ENCODE peak calls at places on chromosomes 12 and 14, in seven cellular contexts. One of them, this sample, is unnamed.

GRCh38 chr14:92651106-92651792 is 97.2 kb downstream of the LGMN start:
- DNase-seq in hippocampal formation: no peak
- DNase-seq in GM12878: peak
- DNase-seq in activated T-helper 1 cell treated with Interleukin-2 at 50 U/mL for 16 hours: peak
- DNase-seq in stimulated activated CD4-positive, alpha-beta T cell treated with anti-CD3 and anti-CD28 coated beads, TNF-alpha, amount 100 ng/mL, for 48 hours: peak
- DNase-seq in neural progenitor cell: no peak
- DNase-seq in CD8-positive, alpha-beta T cell: peak
- DNase-seq in this sample: peak

GRCh38 chr12:120101182-120101581 is 15.4 kb downstream of the RAB35 start:
- DNase-seq in hippocampal formation: no peak
- DNase-seq in GM12878: no peak
- DNase-seq in activated T-helper 1 cell treated with Interleukin-2 at 50 U/mL for 16 hours: no peak
- DNase-seq in stimulated activated CD4-positive, alpha-beta T cell treated with anti-CD3 and anti-CD28 coated beads, TNF-alpha, amount 100 ng/mL, for 48 hours: no peak
- DNase-seq in neural progenitor cell: no peak
- DNase-seq in CD8-positive, alpha-beta T cell: no peak
- DNase-seq in this sample: peak

GRCh38 chr12:94535614-94535932 is 75.9 kb upstream of the CEP83 start:
- DNase-seq in hippocampal formation: no peak
- DNase-seq in GM12878: no peak
- DNase-seq in activated T-helper 1 cell treated with Interleukin-2 at 50 U/mL for 16 hours: no peak
- DNase-seq in stimulated activated CD4-positive, alpha-beta T cell treated with anti-CD3 and anti-CD28 coated beads, TNF-alpha, amount 100 ng/mL, for 48 hours: no peak
- DNase-seq in neural progenitor cell: peak
- DNase-seq in CD8-positive, alpha-beta T cell: no peak
- DNase-seq in this sample: no peak

GRCh38 chr12:111482464-111482863 is 76.7 kb downstream of the SH2B3 start:
- DNase-seq in hippocampal formation: no peak
- DNase-seq in GM12878: no peak
- DNase-seq in activated T-helper 1 cell treated with Interleukin-2 at 50 U/mL for 16 hours: no peak
- DNase-seq in stimulated activated CD4-positive, alpha-beta T cell treated with anti-CD3 and anti-CD28 coated beads, TNF-alpha, amount 100 ng/mL, for 48 hours: no peak
- DNase-seq in neural progenitor cell: no peak
- DNase-seq in CD8-positive, alpha-beta T cell: no peak
- DNase-seq in this sample: no peak

GRCh38 chr12:12032260-12032761 is 38.4 kb upstream of the BCL2L14 start:
- DNase-seq in hippocampal formation: no peak
- DNase-seq in GM12878: no peak
- DNase-seq in activated T-helper 1 cell treated with Interleukin-2 at 50 U/mL for 16 hours: no peak
- DNase-seq in stimulated activated CD4-positive, alpha-beta T cell treated with anti-CD3 and anti-CD28 coated beads, TNF-alpha, amount 100 ng/mL, for 48 hours: no peak
- DNase-seq in neural progenitor cell: no peak
- DNase-seq in CD8-positive, alpha-beta T cell: no peak
- DNase-seq in this sample: no peak

GRCh38 chr12:64650762-64651161 is 40.5 kb downstream of the RASSF3 start:
- DNase-seq in hippocampal formation: no peak
- DNase-seq in GM12878: no peak
- DNase-seq in activated T-helper 1 cell treated with Interleukin-2 at 50 U/mL for 16 hours: no peak
- DNase-seq in stimulated activated CD4-positive, alpha-beta T cell treated with anti-CD3 and anti-CD28 coated beads, TNF-alpha, amount 100 ng/mL, for 48 hours: no peak
- DNase-seq in neural progenitor cell: no peak
- DNase-seq in CD8-positive, alpha-beta T cell: no peak
- DNase-seq in this sample: no peak

GRCh38 chr14:67583711-67584644 is 16.1 kb downstream of the PIGH start:
- DNase-seq in hippocampal formation: no peak
- DNase-seq in GM12878: no peak
- DNase-seq in activated T-helper 1 cell treated with Interleukin-2 at 50 U/mL for 16 hours: no peak
- DNase-seq in stimulated activated CD4-positive, alpha-beta T cell treated with anti-CD3 and anti-CD28 coated beads, TNF-alpha, amount 100 ng/mL, for 48 hours: no peak
- DNase-seq in neural progenitor cell: peak
- DNase-seq in CD8-positive, alpha-beta T cell: peak
- DNase-seq in this sample: peak

GRCh38 chr12:29255061-29255460 is 106.0 kb downstream of the FAR2 start:
- DNase-seq in hippocampal formation: no peak
- DNase-seq in GM12878: no peak
- DNase-seq in activated T-helper 1 cell treated with Interleukin-2 at 50 U/mL for 16 hours: no peak
- DNase-seq in stimulated activated CD4-positive, alpha-beta T cell treated with anti-CD3 and anti-CD28 coated beads, TNF-alpha, amount 100 ng/mL, for 48 hours: no peak
- DNase-seq in neural progenitor cell: no peak
- DNase-seq in CD8-positive, alpha-beta T cell: no peak
- DNase-seq in this sample: no peak

GRCh38 chr14:59355101-59355500 is 110.1 kb downstream of the GPR135 start:
- DNase-seq in hippocampal formation: no peak
- DNase-seq in GM12878: no peak
- DNase-seq in activated T-helper 1 cell treated with Interleukin-2 at 50 U/mL for 16 hours: no peak
- DNase-seq in stimulated activated CD4-positive, alpha-beta T cell treated with anti-CD3 and anti-CD28 coated beads, TNF-alpha, amount 100 ng/mL, for 48 hours: no peak
- DNase-seq in neural progenitor cell: no peak
- DNase-seq in CD8-positive, alpha-beta T cell: no peak
- DNase-seq in this sample: no peak

GRCh38 chr12:59651230-59651920 is 55.5 kb downstream of the SLC16A7 start:
- DNase-seq in hippocampal formation: no peak
- DNase-seq in GM12878: no peak
- DNase-seq in activated T-helper 1 cell treated with Interleukin-2 at 50 U/mL for 16 hours: no peak
- DNase-seq in stimulated activated CD4-positive, alpha-beta T cell treated with anti-CD3 and anti-CD28 coated beads, TNF-alpha, amount 100 ng/mL, for 48 hours: no peak
- DNase-seq in neural progenitor cell: no peak
- DNase-seq in CD8-positive, alpha-beta T cell: no peak
- DNase-seq in this sample: no peak

GRCh38 chr12:123813349-123813748 is 51.2 kb downstream of the DNAH10 start:
- DNase-seq in hippocampal formation: no peak
- DNase-seq in GM12878: no peak
- DNase-seq in activated T-helper 1 cell treated with Interleukin-2 at 50 U/mL for 16 hours: no peak
- DNase-seq in stimulated activated CD4-positive, alpha-beta T cell treated with anti-CD3 and anti-CD28 coated beads, TNF-alpha, amount 100 ng/mL, for 48 hours: no peak
- DNase-seq in neural progenitor cell: no peak
- DNase-seq in CD8-positive, alpha-beta T cell: no peak
- DNase-seq in this sample: no peak